ENCODE peak calls at places on chromosomes 16 and 17, in five cellular contexts. K is AG08395, Z is hypothalamus, R is non-pigmented ciliary epithelial cell, I is heart left ventricle. M is an unnamed sample.

GRCh38 chr17:43543771-43544575 is 2.2 kb downstream of the ETV4 start:
- DNase-seq in I (no peak), K (no peak), Z (no peak), R (no peak), M (no peak)

GRCh38 chr17:15957608-15958307 is 12.8 kb downstream of the ADORA2B start:
- DNase-seq in Z (no peak), K (no peak), I (no peak), R (no peak), M (no peak)

GRCh38 chr16:50360779-50361178 is 8.0 kb downstream of the BRD7 start:
- DNase-seq in I (no peak), K (no peak), R (no peak), Z (no peak), M (no peak)

GRCh38 chr17:82257473-82257872 is 16.0 kb downstream of the CSNK1D start:
- DNase-seq in Z (peak), R (no peak), K (peak), I (no peak), M (no peak)

GRCh38 chr17:62724398-62725146 is 83.5 kb downstream of the MARCHF10 start:
- DNase-seq in I (no peak), Z (peak), K (no peak), R (no peak), M (peak)

GRCh38 chr16:58009856-58010416 is 8.7 kb downstream of the USB1 start:
- DNase-seq in Z (no peak), I (peak), K (no peak), R (no peak), M (no peak)

GRCh38 chr16:69532761-69533459 is 32.9 kb upstream of the NFAT5 start:
- DNase-seq in K (no peak), I (no peak), Z (no peak), R (no peak), M (no peak)

GRCh38 chr17:55527520-55528118 is 16.4 kb upstream of the SMIM36 start:
- DNase-seq in K (peak), Z (peak), R (no peak), I (no peak), M (no peak)

GRCh38 chr17:76354747-76355310 is 1.1 kb upstream of the PRPSAP1 start:
- DNase-seq in Z (peak), I (no peak), K (no peak), R (no peak), M (no peak)

GRCh38 chr17:37742114-37742761 is 2.6 kb downstream of the HNF1B start:
- DNase-seq in R (no peak), Z (no peak), K (peak), I (no peak), M (no peak)